ENCODE peak calls at places on chromosome 11, in five cellular contexts. L, M, W, H and X are unnamed samples.

GRCh38 chr11:36313750-36314500 is 17.8 kb downstream of the PRR5L start:
- DNase-seq in L (no peak), M (no peak), W (no peak), H (no peak), X (no peak)

GRCh38 chr11:72773696-72774095 is 20.2 kb downstream of the STARD10 start:
- DNase-seq in L (peak; percentile 39), M (no peak), W (no peak), H (no peak), X (no peak)

GRCh38 chr11:92852946-92853345 is 116.5 kb upstream of the MTNR1B start:
- DNase-seq in L (peak; percentile 17), M (no peak), W (no peak), H (no peak), X (no peak)

GRCh38 chr11:63993100-63993499 is 6.9 kb downstream of the OTUB1 start:
- DNase-seq in L (no peak), M (no peak), W (no peak), H (no peak), X (no peak)

GRCh38 chr11:78290293-78291176 is 101.8 kb downstream of the USP35 start:
- DNase-seq in L (no peak), M (no peak), W (no peak), H (peak; percentile 92), X (no peak)

GRCh38 chr11:101401245-101401644 is 182.6 kb downstream of the TRPC6 start:
- DNase-seq in L (peak; percentile 34), M (no peak), W (no peak), H (peak; percentile 71), X (no peak)

GRCh38 chr11:102603576-102603975 is 21.6 kb downstream of the MMP20 start:
- DNase-seq in L (peak; percentile 33), M (no peak), W (no peak), H (no peak), X (no peak)

GRCh38 chr11:23540101-23540561 is 679.9 kb upstream of the CCDC179 start:
- DNase-seq in L (peak; percentile 77), M (peak; percentile 18), W (no peak), H (peak; percentile 53), X (no peak)

GRCh38 chr11:120707098-120707497 is 195.6 kb downstream of the GRIK4 start:
- DNase-seq in L (peak; percentile 59), M (no peak), W (no peak), H (no peak), X (no peak)

GRCh38 chr11:57131080-57131790 is 50.5 kb upstream of the LRRC55 start:
- DNase-seq in L (peak; percentile 10), M (no peak), W (no peak), H (no peak), X (peak; percentile 9)

GRCh38 chr11:3880724-3881123 is 25.3 kb downstream of the STIM1 start:
- DNase-seq in L (peak; percentile 55), M (no peak), W (no peak), H (peak; percentile 45), X (no peak)

GRCh38 chr11:3878036-3878584 is 22.6 kb downstream of the STIM1 start:
- DNase-seq in L (no peak), M (no peak), W (no peak), H (no peak), X (no peak)

GRCh38 chr11:3879967-3880542 is 24.6 kb downstream of the STIM1 start:
- DNase-seq in L (no peak), M (no peak), W (no peak), H (no peak), X (no peak)

GRCh38 chr11:3877252-3878035 is 22.0 kb downstream of the STIM1 start:
- DNase-seq in L (no peak), M (no peak), W (no peak), H (no peak), X (no peak)

GRCh38 chr11:3879216-3879966 is 23.9 kb downstream of the STIM1 start:
- DNase-seq in L (no peak), M (no peak), W (no peak), H (no peak), X (no peak)
- H3K27ac ChIP-seq in L (no peak overlapping the region), M (peak overlapping the region; percentile 68), W (no peak overlapping the region), H (peak overlapping the region; percentile 86), X (no peak overlapping the region)

GRCh38 chr11:13302440-13302958 is 24.9 kb downstream of the BMAL1 start:
- DNase-seq in L (no peak), M (no peak), W (no peak), H (no peak), X (no peak)

GRCh38 chr11:13308704-13309103 is 31.1 kb downstream of the BMAL1 start:
- DNase-seq in L (no peak), M (no peak), W (no peak), H (no peak), X (no peak)

GRCh38 chr11:13301522-13301921 is 23.9 kb downstream of the BMAL1 start:
- DNase-seq in L (no peak), M (no peak), W (no peak), H (no peak), X (no peak)

GRCh38 chr11:13304655-13305340 is 27.2 kb downstream of the BMAL1 start:
- DNase-seq in L (no peak), M (no peak), W (no peak), H (no peak), X (no peak)

DNA sequence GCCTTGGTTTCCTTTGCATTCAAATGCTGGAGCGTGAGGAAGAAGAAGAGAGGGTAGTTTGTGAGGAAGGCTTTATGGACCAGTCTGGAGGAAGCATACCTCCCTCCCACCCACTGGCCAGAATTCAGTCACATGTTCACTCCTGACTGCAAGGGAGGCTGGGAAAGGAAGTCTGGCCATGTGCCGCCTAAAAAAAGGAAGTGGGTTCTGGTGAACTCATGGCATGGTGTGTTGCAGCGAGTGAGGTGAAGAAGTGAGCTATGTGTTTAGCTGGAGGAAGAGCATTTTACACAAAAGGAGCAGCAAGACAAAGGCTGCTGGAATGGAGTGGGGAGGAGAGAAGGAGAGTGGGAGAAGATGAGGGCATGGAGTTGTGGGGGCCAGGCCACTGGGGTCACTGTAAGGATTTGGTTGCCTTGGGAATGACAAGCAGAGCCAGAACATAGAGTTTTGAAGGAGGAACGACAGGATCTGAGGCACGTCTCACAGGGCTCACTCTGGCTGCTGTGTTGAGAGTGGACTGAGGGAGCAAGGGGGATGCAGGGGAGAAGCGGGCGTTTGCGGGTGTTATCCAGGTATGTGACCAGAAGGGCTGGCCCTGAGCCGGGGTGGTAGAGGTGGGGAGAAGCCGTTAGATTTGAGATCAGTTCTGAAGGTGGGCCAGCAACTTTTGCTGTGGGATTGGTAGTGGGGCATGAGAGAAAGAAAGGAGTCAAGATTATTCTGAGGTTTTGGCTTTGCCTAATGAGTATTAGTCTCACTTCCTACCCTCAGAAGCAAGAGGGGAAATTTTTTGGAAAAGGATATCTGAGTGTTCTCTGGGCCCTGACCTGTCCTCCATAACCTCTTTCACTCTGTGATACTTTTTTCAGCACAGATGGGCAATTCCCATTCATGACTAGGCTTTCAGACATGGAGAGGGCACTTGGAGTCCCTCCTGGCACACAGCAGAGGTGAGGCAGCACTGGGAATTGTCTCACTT is 26.4 kb downstream of the BMAL1 start:
- DNase-seq in L (no peak), M (no peak), W (no peak), H (no peak), X (no peak)
- H3K4me1 ChIP-seq in L (no peaks in the 10 kb centered on the region), M (no peaks in the 10 kb centered on the region), W (no peaks in the 10 kb centered on the region), H (peaks cover 2% of the 10 kb centered on the region), X (no peaks in the 10 kb centered on the region)

GRCh38 chr11:126363706-126364245 is 8.3 kb downstream of the ST3GAL4 start:
- DNase-seq in L (no peak), M (no peak), W (no peak), H (no peak), X (no peak)
- H3K27ac ChIP-seq in L (no peak overlapping the region), M (no peak overlapping the region), W (no peak overlapping the region), H (no peak overlapping the region), X (no peak overlapping the region)

GRCh38 chr11:12121011-12121410 is 10.6 kb downstream of the MICAL2 start:
- DNase-seq in L (no peak), M (no peak), W (no peak), H (no peak), X (no peak)
- H3K4me1 ChIP-seq in L (peaks cover 44% of the 10 kb centered on the region), M (peaks cover 65% of the 10 kb centered on the region), W (peaks cover 21% of the 10 kb centered on the region), H (peaks cover 25% of the 10 kb centered on the region), X (peaks cover 41% of the 10 kb centered on the region)

DNA sequence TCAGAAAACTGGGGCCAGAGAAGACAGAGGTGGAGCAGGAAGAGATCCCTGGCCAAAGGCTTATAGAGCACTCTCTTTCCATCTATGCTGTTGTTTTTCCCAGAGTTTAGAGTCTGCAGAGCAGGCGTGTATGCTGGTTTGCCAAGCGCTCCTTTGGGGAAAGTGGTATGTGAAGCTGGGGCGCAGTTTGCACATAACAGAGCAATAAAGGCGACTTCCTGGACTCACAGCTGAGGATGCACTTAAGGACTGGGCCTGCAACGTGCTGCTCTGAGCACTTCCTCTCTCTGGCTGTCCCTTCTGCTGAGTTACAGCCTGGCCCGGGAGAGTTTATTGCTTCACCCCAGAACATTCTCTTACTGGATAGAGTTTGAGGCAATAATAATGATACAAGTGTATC is 41.7 kb downstream of the THAP12 start:
- DNase-seq in L (no peak), M (no peak), W (no peak), H (peak; percentile 78), X (no peak)
- H3K27ac ChIP-seq in L (no peak overlapping the region), M (no peak overlapping the region), W (no peak overlapping the region), H (no peak overlapping the region), X (no peak overlapping the region)

GRCh38 chr11:124880958-124881357 is 15.7 kb downstream of the ROBO3 start:
- DNase-seq in L (no peak), M (no peak), W (no peak), H (no peak), X (no peak)
- H3K4me1 ChIP-seq in L (peaks cover 6% of the 10 kb centered on the region), M (peaks cover 3% of the 10 kb centered on the region), W (peaks cover 7% of the 10 kb centered on the region), H (peaks cover 14% of the 10 kb centered on the region), X (peaks cover 14% of the 10 kb centered on the region)

DNA sequence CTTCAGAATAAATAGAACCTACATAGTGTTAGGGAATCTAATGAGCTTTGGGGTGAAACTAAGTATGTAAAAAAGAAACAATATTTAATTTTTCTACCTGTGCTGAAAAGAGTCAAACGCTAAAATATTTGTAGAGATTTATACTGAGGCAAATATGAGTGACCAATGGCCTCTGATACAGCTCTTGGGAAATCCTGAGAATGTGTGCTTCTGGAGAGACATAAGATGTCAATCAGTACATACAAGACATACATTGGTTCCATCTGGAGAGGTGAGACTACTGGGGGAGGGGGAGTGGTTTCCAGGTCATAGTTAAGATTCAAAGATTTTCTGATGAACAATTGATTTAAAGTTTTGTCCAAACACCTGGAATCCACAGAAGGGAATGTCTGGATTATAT is 970 bp downstream of the ASRGL1 start:
- DNase-seq in L (no peak), M (no peak), W (no peak), H (no peak), X (no peak)
- H3K27ac ChIP-seq in L (no peak overlapping the region), M (no peak overlapping the region), W (peak overlapping the region; percentile 25), H (no peak overlapping the region), X (no peak overlapping the region)

GRCh38 chr11:725624-726202 is 19.7 kb downstream of the EPS8L2 start:
- DNase-seq in L (no peak), M (no peak), W (no peak), H (no peak), X (no peak)
- H3K4me1 ChIP-seq in L (peaks cover 16% of the 10 kb centered on the region), M (peaks cover 56% of the 10 kb centered on the region), W (peaks cover 7% of the 10 kb centered on the region), H (peaks cover 48% of the 10 kb centered on the region), X (no peaks in the 10 kb centered on the region)

DNA sequence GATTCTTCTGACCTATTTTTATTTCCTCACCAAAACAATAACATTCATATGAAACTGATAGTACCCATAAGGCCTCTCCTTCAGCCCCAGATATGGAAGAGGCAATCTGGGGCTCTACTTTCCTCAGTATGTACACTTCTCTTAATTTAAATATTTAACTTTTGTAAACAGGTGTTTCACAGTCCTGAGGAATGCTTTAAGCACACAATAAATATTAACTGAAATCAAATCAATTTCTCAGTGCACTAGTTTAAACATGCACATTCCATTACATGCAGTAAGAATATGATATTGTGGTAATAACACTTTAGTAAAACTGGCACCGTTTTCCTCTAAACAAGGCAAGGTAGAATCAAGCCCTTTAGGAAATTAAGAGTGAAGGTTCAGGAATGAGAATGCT is 28.9 kb downstream of the APIP start:
- DNase-seq in L (no peak), M (no peak), W (no peak), H (no peak), X (no peak)
- H3K27ac ChIP-seq in L (no peak overlapping the region), M (peak overlapping the region; percentile 35), W (no peak overlapping the region), H (no peak overlapping the region), X (no peak overlapping the region)